ENCODE peak calls at places on chromosomes 7 and 10, in five cellular contexts. One of them, this sample, is unnamed.

GRCh38 chr7:29282819-29283414 is 88.3 kb downstream of the CHN2 start:
- DNase-seq in transverse colon: no peak
- DNase-seq in pancreas: no peak
- DNase-seq in activated CD8-positive, alpha-beta memory T cell treated with anti-CD3 and anti-CD28 coated beads, Interleukin-2, amount 50 U/mL, for 48 hours: no peak
- DNase-seq in effector CD4-positive, alpha-beta T cell: no peak
- DNase-seq in this sample: no peak

GRCh38 chr7:154680894-154681659 is 321.8 kb downstream of the PAXIP1 start:
- DNase-seq in transverse colon: no peak
- DNase-seq in pancreas: no peak
- DNase-seq in activated CD8-positive, alpha-beta memory T cell treated with anti-CD3 and anti-CD28 coated beads, Interleukin-2, amount 50 U/mL, for 48 hours: no peak
- DNase-seq in effector CD4-positive, alpha-beta T cell: no peak
- DNase-seq in this sample: no peak

GRCh38 chr7:13198741-13199140 is 511.3 kb downstream of the ARL4A start:
- DNase-seq in transverse colon: no peak
- DNase-seq in pancreas: no peak
- DNase-seq in activated CD8-positive, alpha-beta memory T cell treated with anti-CD3 and anti-CD28 coated beads, Interleukin-2, amount 50 U/mL, for 48 hours: no peak
- DNase-seq in effector CD4-positive, alpha-beta T cell: no peak
- DNase-seq in this sample: no peak

GRCh38 chr7:5229451-5230271 is 39.6 kb downstream of the WIPI2 start:
- DNase-seq in transverse colon: no peak
- DNase-seq in pancreas: no peak
- DNase-seq in activated CD8-positive, alpha-beta memory T cell treated with anti-CD3 and anti-CD28 coated beads, Interleukin-2, amount 50 U/mL, for 48 hours: no peak
- DNase-seq in effector CD4-positive, alpha-beta T cell: no peak
- DNase-seq in this sample: no peak

GRCh38 chr10:11014671-11015141 is 3.0 kb upstream of the CELF2 start:
- DNase-seq in transverse colon: peak
- DNase-seq in pancreas: no peak
- DNase-seq in activated CD8-positive, alpha-beta memory T cell treated with anti-CD3 and anti-CD28 coated beads, Interleukin-2, amount 50 U/mL, for 48 hours: no peak
- DNase-seq in effector CD4-positive, alpha-beta T cell: no peak
- DNase-seq in this sample: peak

GRCh38 chr7:44368885-44369284 is 43.5 kb upstream of the CAMK2B start:
- DNase-seq in transverse colon: no peak
- DNase-seq in pancreas: no peak
- DNase-seq in activated CD8-positive, alpha-beta memory T cell treated with anti-CD3 and anti-CD28 coated beads, Interleukin-2, amount 50 U/mL, for 48 hours: no peak
- DNase-seq in effector CD4-positive, alpha-beta T cell: no peak
- DNase-seq in this sample: no peak

GRCh38 chr10:36344240-36344639 is 702.1 kb upstream of the FZD8 start:
- DNase-seq in transverse colon: no peak
- DNase-seq in pancreas: no peak
- DNase-seq in activated CD8-positive, alpha-beta memory T cell treated with anti-CD3 and anti-CD28 coated beads, Interleukin-2, amount 50 U/mL, for 48 hours: no peak
- DNase-seq in effector CD4-positive, alpha-beta T cell: no peak
- DNase-seq in this sample: no peak

GRCh38 chr10:5862360-5862929 is 27.2 kb downstream of the ANKRD16 start:
- DNase-seq in transverse colon: peak
- DNase-seq in pancreas: no peak
- DNase-seq in activated CD8-positive, alpha-beta memory T cell treated with anti-CD3 and anti-CD28 coated beads, Interleukin-2, amount 50 U/mL, for 48 hours: no peak
- DNase-seq in effector CD4-positive, alpha-beta T cell: no peak
- DNase-seq in this sample: no peak

GRCh38 chr10:50229460-50229859 is 21.9 kb downstream of the ASAH2 start:
- DNase-seq in transverse colon: no peak
- DNase-seq in pancreas: no peak
- DNase-seq in activated CD8-positive, alpha-beta memory T cell treated with anti-CD3 and anti-CD28 coated beads, Interleukin-2, amount 50 U/mL, for 48 hours: no peak
- DNase-seq in effector CD4-positive, alpha-beta T cell: no peak
- DNase-seq in this sample: no peak

GRCh38 chr10:30736685-30737232 is 107.2 kb upstream of the LYZL2 start:
- DNase-seq in transverse colon: peak
- DNase-seq in pancreas: no peak
- DNase-seq in activated CD8-positive, alpha-beta memory T cell treated with anti-CD3 and anti-CD28 coated beads, Interleukin-2, amount 50 U/mL, for 48 hours: no peak
- DNase-seq in effector CD4-positive, alpha-beta T cell: no peak
- DNase-seq in this sample: no peak

GRCh38 chr7:99372275-99373085 is 2.0 kb upstream of the ARPC1B start:
- DNase-seq in transverse colon: peak
- DNase-seq in pancreas: no peak
- DNase-seq in activated CD8-positive, alpha-beta memory T cell treated with anti-CD3 and anti-CD28 coated beads, Interleukin-2, amount 50 U/mL, for 48 hours: no peak
- DNase-seq in effector CD4-positive, alpha-beta T cell: no peak
- DNase-seq in this sample: peak

GRCh38 chr7:24963218-24963617 is 16.8 kb downstream of the OSBPL3 start:
- DNase-seq in transverse colon: peak
- DNase-seq in pancreas: no peak
- DNase-seq in activated CD8-positive, alpha-beta memory T cell treated with anti-CD3 and anti-CD28 coated beads, Interleukin-2, amount 50 U/mL, for 48 hours: peak
- DNase-seq in effector CD4-positive, alpha-beta T cell: no peak
- DNase-seq in this sample: peak

GRCh38 chr10:6811153-6811552 is 231.1 kb upstream of the PRKCQ start:
- DNase-seq in transverse colon: no peak
- DNase-seq in pancreas: no peak
- DNase-seq in activated CD8-positive, alpha-beta memory T cell treated with anti-CD3 and anti-CD28 coated beads, Interleukin-2, amount 50 U/mL, for 48 hours: no peak
- DNase-seq in effector CD4-positive, alpha-beta T cell: no peak
- DNase-seq in this sample: no peak

GRCh38 chr10:125468273-125468672 is 214.7 kb downstream of the TEX36 start:
- DNase-seq in transverse colon: no peak
- DNase-seq in pancreas: no peak
- DNase-seq in activated CD8-positive, alpha-beta memory T cell treated with anti-CD3 and anti-CD28 coated beads, Interleukin-2, amount 50 U/mL, for 48 hours: no peak
- DNase-seq in effector CD4-positive, alpha-beta T cell: no peak
- DNase-seq in this sample: no peak

GRCh38 chr10:91163709-91164474 is 56.6 kb upstream of the PCGF5 start:
- DNase-seq in transverse colon: peak
- DNase-seq in pancreas: peak
- DNase-seq in activated CD8-positive, alpha-beta memory T cell treated with anti-CD3 and anti-CD28 coated beads, Interleukin-2, amount 50 U/mL, for 48 hours: peak
- DNase-seq in effector CD4-positive, alpha-beta T cell: peak
- DNase-seq in this sample: peak